ENCODE peak calls at places on chromosomes 6 and 20, in eight cellular contexts. K, M, F, Y, T, R, A and Q are unnamed samples.

GRCh38 chr6:41637179-41638001 is 878 bp upstream of the MDFI start:
- DNase-seq in K (peak), M (no peak), F (no peak), Y (no peak), T (no peak), R (peak), A (peak), Q (no peak)

GRCh38 chr6:152089992-152090391 is 282.5 kb downstream of the ESR1 start:
- DNase-seq in K (peak), M (no peak), F (peak), Y (no peak), T (peak), R (peak), A (no peak), Q (no peak)

GRCh38 chr6:44309092-44309491 is 4.1 kb downstream of the AARS2 start:
- DNase-seq in K (no peak), M (no peak), F (peak), Y (no peak), T (peak), R (peak), A (no peak), Q (no peak)

GRCh38 chr20:36490191-36490590 is 51.1 kb upstream of the MYL9 start:
- DNase-seq in K (no peak), M (no peak), F (no peak), Y (no peak), T (no peak), R (no peak), A (no peak), Q (no peak)

GRCh38 chr6:44010411-44011349 is 116.6 kb downstream of the MRPL14 start:
- DNase-seq in K (peak), M (no peak), F (peak), Y (no peak), T (peak), R (peak), A (no peak), Q (no peak)

GRCh38 chr6:36700071-36700811 is 2.6 kb downstream of the RAB44 start:
- DNase-seq in K (no peak), M (no peak), F (no peak), Y (no peak), T (no peak), R (no peak), A (no peak), Q (no peak)

GRCh38 chr20:5835870-5836269 is 85.7 kb downstream of the SHLD1 start:
- DNase-seq in K (peak), M (no peak), F (peak), Y (no peak), T (peak), R (no peak), A (no peak), Q (no peak)

GRCh38 chr6:42539135-42539534 is 24.7 kb upstream of the UBR2 start:
- DNase-seq in K (no peak), M (no peak), F (no peak), Y (no peak), T (no peak), R (no peak), A (no peak), Q (no peak)

GRCh38 chr6:121382467-121383121 is 48.3 kb upstream of the TBC1D32 start:
- DNase-seq in K (no peak), M (no peak), F (no peak), Y (no peak), T (peak), R (no peak), A (no peak), Q (no peak)

GRCh38 chr6:132060591-132060990 is 109.4 kb upstream of the CCN2 start:
- DNase-seq in K (peak), M (no peak), F (peak), Y (no peak), T (peak), R (peak), A (no peak), Q (no peak)

GRCh38 chr20:47825011-47825762 is 39.9 kb upstream of the SULF2 start:
- DNase-seq in K (no peak), M (no peak), F (no peak), Y (no peak), T (no peak), R (no peak), A (no peak), Q (no peak)

GRCh38 chr6:38443341-38443740 is 196.4 kb downstream of the BTBD9 start:
- DNase-seq in K (peak), M (no peak), F (no peak), Y (no peak), T (no peak), R (no peak), A (no peak), Q (no peak)

GRCh38 chr20:63947638-63948456 is 8.4 kb downstream of the UCKL1 start:
- DNase-seq in K (no peak), M (no peak), F (no peak), Y (no peak), T (no peak), R (peak), A (no peak), Q (no peak)

GRCh38 chr20:20411382-20411781 is 43.5 kb downstream of the INSM1 start:
- DNase-seq in K (no peak), M (no peak), F (no peak), Y (no peak), T (no peak), R (no peak), A (peak), Q (no peak)

GRCh38 chr20:57900226-57900905 is 190.6 kb upstream of the PMEPA1 start:
- DNase-seq in K (no peak), M (no peak), F (no peak), Y (no peak), T (no peak), R (peak), A (no peak), Q (no peak)

GRCh38 chr6:42391441-42391840 is 60.3 kb downstream of the TRERF1 start:
- DNase-seq in K (no peak), M (no peak), F (no peak), Y (no peak), T (no peak), R (no peak), A (no peak), Q (no peak)

GRCh38 chr20:37385659-37386504 is 39.9 kb downstream of the SRC start:
- DNase-seq in K (no peak), M (no peak), F (no peak), Y (no peak), T (no peak), R (no peak), A (no peak), Q (no peak)

GRCh38 chr6:11229267-11230043 is 3.0 kb downstream of the NEDD9 start:
- DNase-seq in K (no peak), M (peak), F (peak), Y (no peak), T (no peak), R (peak), A (peak), Q (no peak)

GRCh38 chr6:1524040-1524480 is 85.7 kb upstream of the FOXC1 start:
- DNase-seq in K (no peak), M (peak), F (peak), Y (peak), T (peak), R (peak), A (peak), Q (no peak)

DNA sequence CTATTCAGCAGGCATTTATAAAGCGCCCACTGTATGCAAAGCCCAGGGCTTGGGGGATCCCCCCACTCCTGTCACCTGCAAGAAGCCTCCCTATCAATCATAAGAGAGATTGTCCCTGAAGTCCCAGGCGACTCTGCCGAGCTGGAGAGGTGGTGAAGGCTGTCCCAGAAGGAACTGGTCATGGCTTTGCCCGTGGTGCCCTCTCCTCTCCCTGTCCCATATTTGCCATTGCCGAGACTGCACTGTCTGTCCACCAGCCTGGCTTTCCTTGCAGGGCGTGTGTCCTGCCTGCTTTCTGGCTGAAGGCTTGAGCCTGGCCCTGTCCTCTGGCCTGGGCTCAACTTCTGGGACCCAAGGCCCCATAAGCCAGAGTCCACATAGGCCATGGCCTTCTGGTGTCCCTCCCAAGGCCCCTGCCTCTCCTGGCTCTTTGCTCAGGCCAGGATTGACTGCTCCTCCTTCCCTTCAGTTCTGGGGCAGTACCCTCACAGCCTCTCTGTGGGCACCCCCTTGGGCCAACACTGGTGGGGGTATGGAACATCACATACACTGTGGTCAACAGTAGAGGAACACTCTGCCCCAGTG is 46.9 kb downstream of the CPXM1 start:
- DNase-seq in K (no peak), M (no peak), F (no peak), Y (no peak), T (no peak), R (no peak), A (no peak), Q (no peak)
- H2AFZ ChIP-seq in K (no peak), M (no peak), F (no peak), Y (no peak), T (no peak), R (no peak), A (no peak), Q (no peak)

GRCh38 chr20:51665543-51666118 is 102.6 kb downstream of the ATP9A start:
- DNase-seq in K (no peak), M (no peak), F (no peak), Y (no peak), T (no peak), R (no peak), A (no peak), Q (no peak)
- H3K4me2 ChIP-seq in K (no peak), M (no peak), F (no peak), Y (no peak), T (no peak), R (no peak), A (no peak), Q (no peak)

DNA sequence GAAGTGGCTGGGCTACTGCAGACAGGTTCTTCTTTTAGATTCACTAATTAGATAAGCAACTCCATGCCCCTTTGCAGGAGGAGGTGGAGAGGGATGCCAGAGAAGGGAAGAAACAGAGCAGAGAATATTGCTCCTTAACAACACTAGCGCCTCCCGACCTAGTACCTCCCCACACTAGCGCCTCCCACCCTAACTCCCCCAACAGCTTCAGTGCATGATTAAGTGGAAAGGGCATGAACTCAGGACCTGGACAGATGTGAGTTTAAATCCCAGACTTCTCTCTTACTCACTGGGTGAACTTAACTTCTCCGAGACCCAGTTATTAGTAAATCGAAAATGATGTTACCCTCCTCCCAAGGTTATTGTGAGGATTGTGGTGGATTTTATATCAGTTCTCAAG is 25.7 kb downstream of the STX11 start:
- DNase-seq in K (no peak), M (no peak), F (no peak), Y (no peak), T (no peak), R (no peak), A (no peak), Q (no peak)
- H3K4me3 ChIP-seq in K (no peak), M (no peak), F (peak), Y (no peak), T (no peak), R (no peak), A (no peak), Q (no peak)

GRCh38 chr6:87243812-87244211 is 78.6 kb upstream of the SMIM8 start:
- DNase-seq in K (no peak), M (no peak), F (no peak), Y (no peak), T (no peak), R (no peak), A (no peak), Q (no peak)
- H2AFZ ChIP-seq in K (no peak), M (no peak), F (no peak), Y (no peak), T (no peak), R (no peak), A (no peak), Q (no peak)

DNA sequence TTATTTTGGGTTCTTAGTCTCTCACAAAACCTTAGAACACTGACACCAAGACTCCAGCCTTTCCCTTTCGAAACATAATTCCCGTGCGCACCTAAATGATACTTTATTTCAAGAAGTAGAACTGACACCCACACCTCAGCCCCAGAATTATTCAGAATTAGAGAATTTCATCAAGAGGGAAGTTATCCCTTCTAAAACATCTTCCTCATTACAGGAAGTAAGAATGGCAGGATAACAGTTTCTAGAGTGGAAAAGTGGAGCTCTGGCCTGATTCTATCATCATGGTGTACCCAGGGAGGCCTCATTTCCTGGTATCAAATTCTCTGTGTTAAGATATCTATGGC is 1.4 kb upstream of the SRXN1 start:
- DNase-seq in K (no peak), M (no peak), F (no peak), Y (no peak), T (no peak), R (no peak), A (no peak), Q (no peak)
- H3K4me2 ChIP-seq in K (no peak), M (no peak), F (no peak), Y (no peak), T (no peak), R (no peak), A (no peak), Q (no peak)

DNA sequence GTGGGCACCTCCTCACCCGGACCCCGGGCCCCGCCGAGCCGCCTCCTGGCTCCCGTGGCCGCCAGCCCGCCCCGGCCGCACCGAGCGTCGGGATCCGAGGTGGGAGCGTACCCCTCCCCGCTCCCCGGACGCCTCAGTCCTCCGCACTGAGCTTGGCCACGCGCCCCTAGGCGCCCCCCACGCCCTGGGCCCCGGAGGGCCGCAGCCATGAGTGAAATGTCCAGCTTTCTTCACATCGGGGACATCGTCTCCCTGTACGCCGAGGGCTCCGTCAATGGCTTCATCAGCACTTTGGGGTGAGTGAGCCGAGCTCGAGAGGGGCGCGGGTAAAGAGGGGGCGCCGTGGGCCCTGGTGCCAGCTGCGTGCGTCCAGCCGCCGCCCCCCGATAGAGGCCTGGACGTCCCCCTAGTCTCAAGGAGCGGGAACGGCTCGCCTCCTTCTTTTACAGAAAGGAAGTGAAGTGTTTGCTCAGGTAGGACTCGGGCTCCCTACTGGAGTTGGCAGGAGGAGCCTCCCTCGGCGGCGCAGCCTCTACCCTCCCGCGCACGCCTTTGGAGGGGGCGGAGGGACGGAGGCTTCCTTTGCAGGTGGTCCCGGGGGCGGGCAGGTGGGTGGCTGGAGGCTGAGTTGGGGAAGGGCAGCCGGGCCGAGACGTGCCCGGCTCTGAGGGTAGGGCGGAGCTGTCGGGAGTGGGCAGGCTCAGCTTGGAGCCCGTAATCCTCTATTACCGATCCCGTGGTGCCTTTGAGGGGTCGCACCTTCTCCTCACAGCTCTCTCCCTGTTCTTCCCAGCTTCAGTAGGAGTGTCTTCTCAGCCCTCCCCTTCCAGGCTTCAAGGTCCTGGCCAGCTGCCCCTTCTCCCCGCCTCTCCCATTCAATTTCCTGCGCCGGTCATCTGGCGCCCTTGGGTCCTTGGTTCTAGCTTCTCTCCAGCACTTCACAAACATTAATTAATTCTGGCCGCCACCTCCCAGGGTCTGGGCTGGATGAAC is 570 bp downstream of the ITPR3 start:
- DNase-seq in K (peak), M (no peak), F (peak), Y (no peak), T (no peak), R (peak), A (peak), Q (peak)
- H3K4me3 ChIP-seq in K (peak), M (peak), F (peak), Y (peak), T (peak), R (peak), A (peak), Q (peak)